ENCODE peak calls at places on chromosomes 12 and 14, in ten cellular contexts. L is gastrocnemius medialis, C is left ventricle myocardium inferior, F is pancreas, O is astrocyte, P is colonic mucosa, A is caudate nucleus, E is brain microvascular endothelial cell, Y is lung, J is heart right ventricle. N is an unnamed sample.
A peak's percentile ranks its signal among the peaks of the same experiment; 100 is the strongest.

GRCh38 chr12:7832059-7832696 is 40.5 kb downstream of the SLC2A14 start:
- DNase-seq in L (no peak), C (no peak), F (no peak), O (peak; percentile 43), P (no peak), A (no peak), E (peak; percentile 56), Y (peak; percentile 36), J (no peak), N (peak; percentile 23)

GRCh38 chr14:61492474-61492873 is 171.1 kb downstream of the PRKCH start:
- DNase-seq in L (no peak), C (no peak), F (no peak), O (no peak), P (no peak), A (no peak), E (no peak), Y (no peak), J (no peak), N (peak; percentile 43)

GRCh38 chr14:71320734-71321555 is 413.7 kb downstream of the PCNX1 start:
- DNase-seq in L (peak; percentile 16), C (peak; percentile 57), F (peak; percentile 72), O (peak; percentile 52), P (peak; percentile 62), A (peak; percentile 45), E (peak; percentile 37), Y (peak; percentile 65), J (peak; percentile 72), N (peak; percentile 49)

GRCh38 chr12:6167327-6168280 is 32.6 kb upstream of the CD9 start:
- DNase-seq in L (peak; percentile 54), C (no peak), F (no peak), O (peak; percentile 98), P (peak; percentile 36), A (no peak), E (peak; percentile 99), Y (peak; percentile 59), J (no peak), N (no peak)

GRCh38 chr12:128783129-128783574 is 40.6 kb downstream of the SLC15A4 start:
- DNase-seq in L (no peak), C (no peak), F (no peak), O (peak; percentile 14), P (no peak), A (no peak), E (peak; percentile 7), Y (no peak), J (no peak), N (peak; percentile 18)

GRCh38 chr14:55938249-55938791 is 179.9 kb upstream of the PELI2 start:
- DNase-seq in L (no peak), C (peak; percentile 55), F (no peak), O (peak; percentile 52), P (no peak), A (peak; percentile 42), E (no peak), Y (no peak), J (peak; percentile 51), N (no peak)

GRCh38 chr12:64392221-64392620 is 1.7 kb upstream of the C12orf56 start:
- DNase-seq in L (no peak), C (no peak), F (no peak), O (peak; percentile 30), P (no peak), A (no peak), E (peak; percentile 64), Y (no peak), J (no peak), N (peak; percentile 48)

GRCh38 chr12:122356192-122356635 is 66.3 kb downstream of the CLIP1 start:
- DNase-seq in L (no peak), C (no peak), F (no peak), O (peak; percentile 22), P (peak; percentile 53), A (peak; percentile 33), E (peak; percentile 65), Y (no peak), J (no peak), N (peak; percentile 31)

GRCh38 chr12:71533703-71534102 is 94.1 kb downstream of the LGR5 start:
- DNase-seq in L (no peak), C (no peak), F (no peak), O (no peak), P (no peak), A (no peak), E (no peak), Y (no peak), J (no peak), N (no peak)

GRCh38 chr14:56587701-56588100 is 8.1 kb downstream of the TMEM260 start:
- DNase-seq in L (no peak), C (no peak), F (no peak), O (no peak), P (no peak), A (no peak), E (no peak), Y (no peak), J (no peak), N (no peak)

GRCh38 chr12:95182868-95183415 is 34.3 kb downstream of the FGD6 start:
- DNase-seq in L (no peak), C (no peak), F (no peak), O (peak; percentile 97), P (no peak), A (no peak), E (peak; percentile 87), Y (no peak), J (no peak), N (no peak)
- H3K27ac ChIP-seq in L (no peak overlapping the region), C (no peak overlapping the region), F (no peak overlapping the region), O (peak overlapping the region; percentile 77), P (no peak overlapping the region), A (no peak overlapping the region), E (peak overlapping the region; percentile 51), Y (no peak overlapping the region), J (no peak overlapping the region), N (no peak overlapping the region)

DNA sequence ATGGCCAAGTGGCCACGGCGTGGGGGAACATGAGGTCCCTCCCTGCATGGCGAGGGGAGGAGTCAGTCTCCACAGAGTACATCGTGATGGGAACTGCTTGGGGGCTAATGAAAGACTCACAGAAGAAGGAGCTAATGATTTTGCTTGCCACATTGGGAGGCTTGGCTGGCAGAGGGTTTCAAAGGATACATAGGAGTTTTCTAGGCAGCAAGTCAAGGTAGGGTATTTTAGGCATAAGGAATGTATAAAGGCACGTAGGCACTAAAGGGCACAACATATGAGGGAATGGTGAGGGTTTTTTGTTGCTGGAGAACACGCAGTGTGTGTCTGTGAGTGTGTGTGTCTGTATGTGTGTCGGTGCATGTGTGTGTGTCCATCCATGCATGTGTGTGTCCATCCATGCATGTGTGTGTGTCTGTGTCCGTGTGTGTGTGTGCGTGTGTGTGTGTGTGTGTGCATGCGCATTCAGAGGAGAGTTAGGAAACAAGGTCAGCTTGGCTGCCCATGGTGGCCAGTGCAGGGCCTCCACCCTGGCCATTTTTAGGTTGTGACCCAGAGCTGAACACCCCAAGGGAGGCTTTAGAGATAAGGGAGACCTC is 84.5 kb downstream of the BEGAIN start:
- DNase-seq in L (no peak), C (no peak), F (no peak), O (no peak), P (no peak), A (no peak), E (no peak), Y (no peak), J (no peak), N (no peak)
- H3K27ac ChIP-seq in L (no peak overlapping the region), C (no peak overlapping the region), F (no peak overlapping the region), O (no peak overlapping the region), P (no peak overlapping the region), A (no peak overlapping the region), E (no peak overlapping the region), Y (no peak overlapping the region), J (no peak overlapping the region), N (no peak overlapping the region)

GRCh38 chr14:68780358-68781160 is 12.3 kb downstream of the ZFP36L1 start:
- DNase-seq in L (peak; percentile 68), C (peak; percentile 73), F (peak; percentile 60), O (peak; percentile 53), P (peak; percentile 71), A (no peak), E (no peak), Y (peak; percentile 57), J (peak; percentile 70), N (no peak)

GRCh38 chr14:68781161-68782021 is 11.5 kb downstream of the ZFP36L1 start:
- DNase-seq in L (no peak), C (no peak), F (peak; percentile 51), O (no peak), P (peak; percentile 72), A (no peak), E (no peak), Y (no peak), J (no peak), N (peak; percentile 64)

GRCh38 chr14:68782091-68782981 is 10.5 kb downstream of the ZFP36L1 start:
- DNase-seq in L (no peak), C (no peak), F (no peak), O (no peak), P (no peak), A (no peak), E (no peak), Y (no peak), J (no peak), N (peak; percentile 77)

GRCh38 chr14:68777644-68778043 is 15.2 kb downstream of the ZFP36L1 start:
- DNase-seq in L (no peak), C (no peak), F (no peak), O (no peak), P (no peak), A (no peak), E (no peak), Y (no peak), J (no peak), N (no peak)

DNA sequence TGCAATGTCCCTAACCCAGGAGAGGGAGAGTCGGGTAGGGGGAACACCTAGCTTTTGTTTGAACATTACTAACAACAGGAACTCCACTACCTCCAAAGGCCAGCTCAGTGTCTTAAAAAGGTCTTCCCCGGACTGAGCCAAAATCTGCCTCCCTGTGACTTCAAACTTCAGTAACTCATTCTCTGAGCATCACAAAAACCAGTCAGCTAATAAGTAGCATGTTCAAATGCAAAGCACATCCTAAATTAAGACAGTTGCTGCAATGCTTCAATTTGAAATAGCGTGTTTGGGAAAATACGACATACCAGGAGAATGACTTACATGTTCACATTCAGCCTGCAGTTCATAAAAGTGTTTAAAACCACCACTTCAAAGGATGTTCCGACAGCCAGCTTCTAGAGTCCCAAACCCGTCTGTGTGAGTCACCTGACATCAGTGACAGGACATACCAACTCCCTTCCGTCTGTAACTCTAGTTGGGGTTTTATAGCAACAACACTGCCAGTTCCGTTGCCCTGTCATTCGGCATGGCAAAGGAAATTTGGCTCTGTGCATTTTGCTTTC is 13.0 kb downstream of the ZFP36L1 start:
- DNase-seq in L (peak; percentile 72), C (no peak), F (no peak), O (peak; percentile 97), P (peak; percentile 72), A (no peak), E (peak; percentile 70), Y (no peak), J (no peak), N (peak; percentile 75)
- H3K27ac ChIP-seq in L (peak overlapping the region; percentile 87), C (peak overlapping the region; percentile 78), F (no peak overlapping the region), O (peak overlapping the region; percentile 77), P (peak overlapping the region; percentile 82), A (peak overlapping the region; percentile 29), E (no peak overlapping the region), Y (peak overlapping the region; percentile 90), J (peak overlapping the region; percentile 88), N (peak overlapping the region; percentile 65)

DNA sequence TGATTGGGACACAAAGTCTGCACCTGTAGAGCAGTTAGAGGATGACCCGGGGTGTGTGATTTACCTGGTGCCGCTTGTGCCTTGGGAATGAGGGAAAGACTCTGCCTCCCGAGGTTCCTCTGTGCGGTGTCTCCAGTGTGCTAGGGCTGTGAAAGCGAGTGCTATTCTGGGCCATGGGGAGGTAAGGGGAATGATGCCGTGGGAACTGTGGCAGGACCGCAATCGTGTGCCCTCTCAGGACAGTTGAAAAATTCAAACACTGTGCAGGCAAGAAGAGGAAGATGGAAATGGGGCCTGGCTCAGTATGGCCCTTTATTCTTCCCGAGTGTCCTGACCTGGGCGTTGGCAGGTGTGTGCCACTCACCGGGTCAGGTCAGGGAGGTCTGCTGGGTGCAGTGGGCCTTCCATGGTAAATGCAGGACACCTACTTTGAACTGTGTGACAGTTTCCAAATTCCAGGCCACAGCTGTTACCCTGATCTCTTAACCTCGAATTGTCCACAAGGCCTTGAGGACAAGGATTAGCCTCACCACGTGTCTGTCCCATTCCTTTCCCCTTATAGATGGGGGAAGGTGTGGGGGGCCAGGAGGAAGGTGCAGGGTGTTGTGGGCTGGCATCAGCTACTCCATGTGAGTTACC is 1.4 kb downstream of the SIVA1 start:
- DNase-seq in L (no peak), C (no peak), F (peak; percentile 20), O (no peak), P (no peak), A (no peak), E (no peak), Y (no peak), J (no peak), N (no peak)
- H3K27ac ChIP-seq in L (peak overlapping the region; percentile 94), C (no peak overlapping the region), F (no peak overlapping the region), O (no peak overlapping the region), P (no peak overlapping the region), A (no peak overlapping the region), E (no peak overlapping the region), Y (peak overlapping the region; percentile 97), J (no peak overlapping the region), N (peak overlapping the region; percentile 95)